ENCODE peak calls at places on chromosomes 3 and 15, in seven cellular contexts. V is A549, T is HepG2, M is mucosa of gallbladder, K is endothelial cell of umbilical vein, E is neural crest cell, U is mucosa of descending colon. S is an unnamed sample.
A peak's percentile ranks its signal among the peaks of the same experiment; 100 is the strongest.

GRCh38 chr3:30607032-30607833 is 832 bp downstream of the TGFBR2 start:
- DNase-seq in V (no peak), M (peak; percentile 76), U (peak; percentile 91), E (peak; percentile 29), T (no peak), K (peak; percentile 80), S (peak; percentile 51)

GRCh38 chr15:45640610-45641009 is 5.8 kb downstream of the SQOR start:
- DNase-seq in V (peak; percentile 44), E (no peak), T (peak; percentile 55), U (no peak), M (no peak), K (peak; percentile 95), S (no peak)

GRCh38 chr15:75362642-75363249 is 5.7 kb downstream of the MAN2C1 start:
- DNase-seq in T (no peak), E (no peak), U (no peak), M (no peak), K (no peak), V (no peak), S (no peak)

GRCh38 chr3:49238274-49239127 is 38.5 kb downstream of the C3orf62 start:
- DNase-seq in V (no peak), M (peak; percentile 66), T (peak; percentile 88), U (no peak), E (no peak), K (peak; percentile 99), S (no peak)

GRCh38 chr15:98658831-98659699 is 10.7 kb downstream of the IGF1R start:
- DNase-seq in V (peak; percentile 80), M (peak; percentile 48), T (peak; percentile 66), K (peak; percentile 51), E (peak; percentile 14), U (no peak), S (no peak)

GRCh38 chr3:78969483-78969882 is 798.3 kb downstream of the ROBO1 start:
- DNase-seq in M (no peak), E (no peak), T (no peak), K (no peak), U (no peak), V (no peak), S (no peak)

GRCh38 chr3:132638721-132639120 is 20.9 kb downstream of the ACAD11 start:
- DNase-seq in K (no peak), E (no peak), U (no peak), V (no peak), M (no peak), T (no peak), S (no peak)

GRCh38 chr3:18224406-18224805 is 200.7 kb downstream of the SATB1 start:
- DNase-seq in E (no peak), U (no peak), V (no peak), K (no peak), M (no peak), T (no peak), S (no peak)

GRCh38 chr3:30198162-30198561 is 408.2 kb upstream of the TGFBR2 start:
- DNase-seq in T (no peak), V (no peak), E (no peak), U (no peak), K (peak; percentile 67), M (no peak), S (no peak)

GRCh38 chr3:83968386-83968785 is 990.4 kb upstream of the CADM2 start:
- DNase-seq in V (no peak), U (no peak), M (no peak), E (no peak), T (no peak), K (no peak), S (no peak)

GRCh38 chr3:126121632-126122031 is 37.7 kb upstream of the SLC41A3 start:
- DNase-seq in K (no peak), T (no peak), V (no peak), M (no peak), U (no peak), E (no peak), S (no peak)

GRCh38 chr3:126321490-126321889 is 35.7 kb downstream of the KLF15 start:
- DNase-seq in K (no peak), T (no peak), E (no peak), M (no peak), V (no peak), U (no peak), S (no peak)

S was measured in stimulated activated effector memory CD8-positive, alpha-beta T cell treated with anti-CD3 and anti-CD28 coated beads, Interleukin-12 subunit alpha, Interleukin-12 subunit beta, amount 100 ng/mL, for 72 hours.